ENCODE peak calls at places on chromosomes 2 and 18, in seven cellular contexts. G, H, Z, J, I, X and A are unnamed samples.

GRCh38 chr2:95077893-95078603 is 43.6 kb downstream of the MRPS5 start:
- DNase-seq in H (no peak), J (no peak), G (no peak), I (no peak), X (no peak), Z (no peak), A (no peak)

GRCh38 chr2:7375901-7376300 is 458.7 kb downstream of the RNF144A start:
- DNase-seq in I (no peak), Z (no peak), H (no peak), J (no peak), X (no peak), G (no peak), A (no peak)

GRCh38 chr18:2654828-2655152 is 736 bp upstream of the SMCHD1 start:
- DNase-seq in X (no peak), I (peak), G (no peak), Z (no peak), J (no peak), H (no peak), A (no peak)

GRCh38 chr2:120346667-120347358 is 877 bp downstream of the INHBB start:
- DNase-seq in G (no peak), J (peak), X (peak), I (no peak), H (no peak), Z (peak), A (no peak)

GRCh38 chr2:158464426-158465281 is 7.9 kb downstream of the PKP4 start:
- DNase-seq in X (no peak), Z (no peak), H (no peak), G (no peak), J (no peak), I (no peak), A (no peak)

GRCh38 chr2:191151315-191151698 is 513 bp upstream of the STAT4 start:
- DNase-seq in H (no peak), G (no peak), X (no peak), Z (no peak), J (no peak), I (no peak), A (no peak)

GRCh38 chr2:231985823-231986261 is 24.3 kb downstream of the DIS3L2 start:
- DNase-seq in X (no peak), Z (no peak), H (no peak), I (no peak), J (no peak), G (no peak), A (no peak)

GRCh38 chr2:232231514-232231913 is 147.0 kb upstream of the ALPP start:
- DNase-seq in Z (no peak), H (no peak), I (no peak), X (no peak), G (no peak), J (no peak), A (no peak)

GRCh38 chr18:70135604-70136003 is 69.9 kb downstream of the RTTN start:
- DNase-seq in Z (no peak), I (no peak), J (no peak), G (no peak), H (no peak), X (no peak), A (no peak)

GRCh38 chr2:107717666-107718065 is 109.0 kb upstream of the RGPD4 start:
- DNase-seq in J (no peak), I (no peak), G (no peak), H (no peak), Z (no peak), X (no peak), A (no peak)

GRCh38 chr2:239138610-239139009 is 262.2 kb downstream of the HDAC4 start:
- DNase-seq in J (no peak), H (no peak), I (no peak), X (no peak), G (no peak), Z (no peak), A (no peak)

GRCh38 chr2:214587442-214587841 is 176.6 kb downstream of the VWC2L start:
- DNase-seq in Z (no peak), H (no peak), G (no peak), X (no peak), I (no peak), J (no peak), A (no peak)

GRCh38 chr2:176491172-176491904 is 222.1 kb downstream of the MTX2 start:
- DNase-seq in Z (no peak), G (peak), H (peak), X (peak), I (peak), J (peak), A (peak)

GRCh38 chr18:48073231-48073930 is 142.9 kb upstream of the SMAD2 start:
- DNase-seq in Z (no peak), X (peak), I (no peak), J (no peak), G (no peak), H (no peak), A (no peak)

GRCh38 chr2:12155308-12156061 is 409.1 kb downstream of the LPIN1 start:
- DNase-seq in Z (no peak), J (peak), G (no peak), X (peak), H (no peak), I (no peak), A (no peak)

GRCh38 chr18:74482697-74483096 is 13.5 kb upstream of the CNDP2 start:
- DNase-seq in J (no peak), Z (no peak), X (no peak), G (no peak), H (no peak), I (no peak), A (no peak)

GRCh38 chr2:227703961-227704360 is 13.9 kb downstream of the SLC19A3 start:
- DNase-seq in I (no peak), H (no peak), J (peak), G (no peak), Z (no peak), X (peak), A (no peak)

GRCh38 chr2:108304975-108305374 is 16.3 kb downstream of the SULT1C2 start:
- DNase-seq in J (no peak), X (no peak), Z (no peak), I (peak), G (no peak), H (no peak), A (no peak)

GRCh38 chr2:33256162-33256755 is 220.2 kb upstream of the RASGRP3 start:
- DNase-seq in J (no peak), G (no peak), Z (no peak), I (no peak), H (no peak), X (no peak), A (no peak)

GRCh38 chr18:55838841-55839240 is 250.8 kb upstream of the TCF4 start:
- DNase-seq in I (no peak), J (no peak), Z (no peak), H (no peak), X (peak), G (no peak), A (no peak)

GRCh38 chr2:106745468-106745867 is 140.5 kb downstream of the ST6GAL2 start:
- DNase-seq in X (no peak), Z (no peak), H (no peak), I (no peak), G (no peak), J (no peak), A (no peak)

GRCh38 chr2:145350011-145350410 is 830.1 kb upstream of the ZEB2 start:
- DNase-seq in X (peak), J (peak), I (no peak), Z (no peak), G (no peak), H (no peak), A (no peak)

GRCh38 chr2:28437142-28437835 is 44.6 kb downstream of the FOSL2 start:
- DNase-seq in Z (no peak), H (no peak), X (no peak), I (no peak), J (no peak), G (no peak), A (no peak)

GRCh38 chr2:27442282-27442980 is at the start of gene KRTCAP3:
- DNase-seq in Z (no peak), G (no peak), H (no peak), I (no peak), J (no peak), X (no peak), A (no peak)

GRCh38 chr2:172113617-172114016 is 10.9 kb upstream of the DLX2 start:
- DNase-seq in Z (no peak), X (no peak), J (no peak), G (no peak), I (no peak), H (no peak), A (no peak)